ENCODE peak calls at places on chromosomes 3 and 15, in four cellular contexts. K is astrocyte, Y is Panc1, A is right lobe of liver. U is an unnamed sample. For H3K9me3, the result is how much of the 10 kb centered on the place peaks cover.

GRCh38 chr3:177478170-177478859 is 281.0 kb upstream of the TBL1XR1 start:
- DNase-seq in A (peak), K (peak), Y (peak), U (peak)

GRCh38 chr15:74040115-74040850 is 42.1 kb downstream of the GOLGA6A start:
- DNase-seq in Y (no peak), K (peak), A (no peak), U (no peak)

GRCh38 chr3:136141296-136141785 is 54.8 kb downstream of the MSL2 start:
- DNase-seq in A (no peak), Y (no peak), K (peak), U (no peak)

GRCh38 chr3:29167180-29167579 is 113.7 kb upstream of the RBMS3 start:
- DNase-seq in Y (no peak), A (no peak), K (no peak), U (no peak)

GRCh38 chr3:133117342-133117741 is 79.2 kb downstream of the TMEM108 start:
- DNase-seq in K (no peak), A (no peak), Y (no peak), U (no peak)

GRCh38 chr3:195872097-195872496 is 36.3 kb downstream of the TNK2 start:
- DNase-seq in A (no peak), K (no peak), Y (no peak), U (no peak)

GRCh38 chr15:82567661-82568060 is 27.4 kb upstream of the RPS17 start:
- DNase-seq in K (no peak), Y (no peak), A (no peak), U (no peak)

GRCh38 chr15:56232058-56232457 is 11.6 kb downstream of the RFX7 start:
- DNase-seq in A (no peak), Y (no peak), K (no peak), U (no peak)

GRCh38 chr3:6416049-6416661 is 444.8 kb upstream of the GRM7 start:
- DNase-seq in Y (no peak), K (no peak), A (no peak), U (no peak)

GRCh38 chr3:126939347-126939735 is 43.6 kb upstream of the PLXNA1 start:
- DNase-seq in Y (no peak), A (no peak), K (no peak), U (no peak)
- TF ChIP-seq CTCF in Y (no peak), A (peak), K (no peak), U (no peak)

DNA sequence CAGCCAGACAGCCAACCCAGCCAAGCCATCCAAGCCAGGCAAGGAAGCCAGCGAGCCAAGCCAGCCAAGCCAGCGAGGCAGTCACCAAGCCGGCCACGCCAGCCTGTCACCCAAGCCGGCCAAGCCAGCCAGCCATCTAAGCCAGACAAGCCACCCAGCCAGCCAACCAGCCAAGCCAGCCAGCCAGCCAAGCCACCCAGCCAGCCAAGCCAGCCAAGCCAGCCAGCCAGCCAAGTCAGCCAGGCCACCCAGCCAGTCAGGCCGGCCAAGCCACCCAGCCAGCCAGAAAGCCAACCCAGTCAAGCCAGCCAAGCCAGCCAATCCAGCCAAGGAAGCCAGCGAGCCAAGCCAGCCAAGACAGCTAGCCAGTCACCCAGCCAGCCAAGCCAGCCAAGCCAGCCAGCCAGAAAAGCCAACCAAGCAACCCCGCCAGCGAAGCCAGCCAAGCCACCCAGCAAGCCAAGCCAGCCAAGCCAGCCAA is 201.2 kb downstream of the GOLGA6L6 start:
- DNase-seq in K (no peak), Y (no peak), A (peak), U (no peak)
- H3K9me3 ChIP-seq in K (under half), Y (under half), A (under half), U (under half)

DNA sequence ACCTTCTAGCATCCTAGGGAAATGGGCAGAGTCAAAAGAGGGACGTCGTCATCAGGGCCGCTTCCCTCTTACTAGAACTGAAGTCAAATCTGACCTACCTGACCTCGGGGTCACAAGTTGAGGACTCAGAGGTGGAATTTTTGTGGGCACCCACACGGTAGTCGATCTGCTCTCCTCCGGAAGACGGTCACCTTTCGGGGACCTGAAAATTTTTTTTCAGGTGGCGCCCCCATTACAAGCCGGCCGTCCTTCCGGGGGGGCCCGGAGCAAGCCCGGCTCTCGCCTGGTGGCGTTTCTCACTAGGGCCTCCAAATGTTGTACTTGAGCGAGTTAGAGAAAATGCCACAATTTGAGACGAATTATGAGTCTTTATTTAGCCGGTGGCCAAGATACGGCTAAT is 157.5 kb upstream of the FRG2C start:
- DNase-seq in K (no peak), Y (no peak), A (no peak), U (no peak)
- H3K4me3 ChIP-seq in K (no peak), Y (no peak), A (no peak), U (no peak)

GRCh38 chr15:52678036-52678467 is 1.1 kb downstream of the ATOSA start:
- DNase-seq in Y (peak), K (peak), A (peak), U (peak)
- TF ChIP-seq CTCF in Y (peak), K (peak), A (peak), U (no peak)

DNA sequence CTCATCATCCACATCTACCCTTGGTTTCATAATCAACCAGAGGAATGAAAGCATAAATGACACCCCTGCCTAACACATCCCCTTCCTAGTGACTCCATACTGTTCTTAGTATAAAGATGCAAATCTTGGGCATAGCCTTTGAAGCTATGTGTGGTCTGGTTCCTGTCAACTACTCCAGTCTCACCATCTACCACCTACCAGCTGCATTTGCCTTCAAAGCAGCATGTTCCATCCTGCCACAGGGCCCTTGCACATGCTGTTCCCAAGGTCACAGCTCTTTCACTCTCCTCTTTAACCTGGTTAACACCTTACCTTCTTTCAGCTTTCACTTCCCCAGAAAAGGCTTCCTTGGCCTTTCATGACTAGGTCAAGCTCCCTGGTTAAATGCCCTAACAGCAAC is 62.3 kb upstream of the ARHGEF3 start:
- DNase-seq in Y (no peak), A (no peak), K (no peak), U (no peak)
- H3K9me3 ChIP-seq in Y (under half), A (under half), K (under half), U (under half)

DNA sequence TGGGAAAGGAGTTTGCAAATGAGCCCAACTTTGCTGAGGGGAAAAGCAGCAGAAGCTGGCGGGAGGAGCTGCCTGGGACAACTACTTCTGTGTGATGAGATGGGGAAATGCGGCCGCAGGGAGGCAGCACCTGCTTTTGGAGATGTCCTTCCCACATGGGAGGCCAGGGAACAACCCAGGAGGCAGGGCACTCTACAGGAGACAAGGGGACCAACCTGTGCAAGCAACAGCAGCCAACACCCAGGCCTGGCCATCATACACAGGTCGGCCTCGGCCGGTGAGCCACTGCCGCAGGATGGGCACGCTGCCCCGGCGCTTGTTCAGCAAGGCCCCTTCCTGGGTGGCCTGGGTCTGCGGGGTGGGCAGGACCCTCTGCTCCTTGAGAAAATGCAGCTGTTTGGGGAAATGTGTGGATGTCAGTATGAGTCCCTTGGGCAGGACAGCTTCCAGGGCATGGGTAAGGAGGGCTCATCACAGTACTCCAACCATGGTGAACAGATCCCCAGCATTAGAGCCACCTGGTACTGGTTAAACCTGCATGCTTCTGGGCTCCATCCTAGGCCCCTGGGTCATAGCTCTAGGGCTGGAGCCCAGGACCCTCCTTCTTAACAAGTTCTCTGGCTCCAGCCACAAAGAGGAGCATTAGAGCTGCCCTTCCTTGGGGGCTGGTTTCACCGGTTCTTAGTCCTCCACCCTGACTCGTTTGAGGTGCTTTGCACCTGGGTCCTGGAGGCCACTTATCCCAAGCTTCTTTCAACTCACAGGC is 11.6 kb downstream of the EPB42 start:
- DNase-seq in K (no peak), A (no peak), Y (no peak), U (no peak)
- H3K4me3 ChIP-seq in K (no peak), A (no peak), Y (no peak), U (no peak)

GRCh38 chr3:185197071-185197470 is 44.2 kb upstream of the C3orf70 start:
- DNase-seq in K (no peak), A (no peak), Y (no peak), U (no peak)

GRCh38 chr3:185204894-185205293 is 49.0 kb downstream of the EHHADH start:
- DNase-seq in A (no peak), Y (no peak), K (no peak), U (no peak)

GRCh38 chr3:185200639-185201038 is 47.8 kb upstream of the C3orf70 start:
- DNase-seq in K (peak), Y (no peak), A (no peak), U (no peak)

GRCh38 chr3:185195652-185196051 is 42.8 kb upstream of the C3orf70 start:
- DNase-seq in Y (no peak), K (no peak), A (no peak), U (no peak)

GRCh38 chr3:185199671-185200070 is 46.8 kb upstream of the C3orf70 start:
- DNase-seq in Y (no peak), A (no peak), K (no peak), U (no peak)
- TF ChIP-seq CTCF in Y (no peak), A (no peak), K (no peak), U (no peak)

GRCh38 chr15:38196116-38196515 is 56.5 kb upstream of the SPRED1 start:
- DNase-seq in K (no peak), Y (no peak), A (no peak), U (no peak)

GRCh38 chr15:38193496-38193895 is 59.1 kb upstream of the SPRED1 start:
- DNase-seq in K (peak), Y (no peak), A (no peak), U (no peak)

GRCh38 chr15:38195191-38195901 is 57.3 kb upstream of the SPRED1 start:
- DNase-seq in K (no peak), Y (no peak), A (no peak), U (no peak)

GRCh38 chr15:38201714-38202113 is 50.9 kb upstream of the SPRED1 start:
- DNase-seq in Y (no peak), K (no peak), A (no peak), U (no peak)

GRCh38 chr15:38197553-38197952 is 55.1 kb upstream of the SPRED1 start:
- DNase-seq in K (no peak), Y (no peak), A (no peak), U (no peak)
- H3K9me3 ChIP-seq in K (under half), Y (under half), A (under half), U (under half)

GRCh38 chr3:194840661-194841514 is 155.2 kb downstream of the FAM43A start:
- DNase-seq in A (no peak), K (peak), Y (no peak), U (no peak)
- H3K4me3 ChIP-seq in A (no peak), K (no peak), Y (no peak), U (no peak)